ENCODE peak calls at places on chromosomes 13 and 19, in seven cellular contexts. Q, B, F, R, O, W and L are unnamed samples.

GRCh38 chr19:16160943-16161560 is 12.3 kb downstream of the CIB3 start:
- DNase-seq in O (no peak), Q (no peak), B (no peak), F (no peak), R (peak; percentile 93), W (peak; percentile 98), L (no peak)

GRCh38 chr19:12872941-12873890 is 8.0 kb downstream of the DNASE2 start:
- DNase-seq in R (peak; percentile 75), F (no peak), O (peak; percentile 88), W (peak; percentile 91), Q (peak; percentile 90), B (no peak), L (peak; percentile 80)

GRCh38 chr19:4557971-4558941 is 1.2 kb downstream of the SEMA6B start:
- DNase-seq in O (peak; percentile 59), W (peak; percentile 62), B (no peak), F (no peak), Q (no peak), R (no peak), L (peak; percentile 50)

GRCh38 chr13:47632311-47632710 is 368.8 kb downstream of the SUCLA2 start:
- DNase-seq in F (no peak), Q (no peak), R (no peak), O (no peak), W (no peak), B (no peak), L (no peak)

GRCh38 chr13:112583592-112584277 is 4.2 kb downstream of the TUBGCP3 start:
- DNase-seq in W (no peak), Q (peak; percentile 67), R (no peak), O (no peak), F (peak; percentile 40), B (no peak), L (peak; percentile 35)

GRCh38 chr13:102726430-102726829 is 31.6 kb upstream of the METTL21C start:
- DNase-seq in W (peak; percentile 47), O (no peak), Q (no peak), R (peak; percentile 39), F (no peak), B (no peak), L (no peak)

GRCh38 chr13:111470933-111471332 is 150.5 kb downstream of the TEX29 start:
- DNase-seq in W (no peak), R (no peak), B (no peak), O (no peak), F (no peak), Q (no peak), L (peak; percentile 5)

GRCh38 chr19:52673014-52673413 is 34.9 kb upstream of the ZNF83 start:
- DNase-seq in W (no peak), O (no peak), Q (no peak), B (no peak), R (no peak), F (no peak), L (no peak)

GRCh38 chr13:91056746-91057145 is 290.7 kb upstream of the MIR17HG start:
- DNase-seq in W (no peak), F (no peak), Q (no peak), B (no peak), O (no peak), R (no peak), L (no peak)

GRCh38 chr13:90686438-90686837 is 661.0 kb upstream of the MIR17HG start:
- DNase-seq in R (peak; percentile 68), O (no peak), F (no peak), B (no peak), Q (no peak), W (peak; percentile 53), L (no peak)

GRCh38 chr19:1156830-1157615 is 17.0 kb downstream of the SBNO2 start:
- DNase-seq in F (peak; percentile 22), O (no peak), W (no peak), B (no peak), R (no peak), Q (no peak), L (no peak)

GRCh38 chr19:55368701-55369563 is 1.3 kb downstream of the IL11 start:
- DNase-seq in Q (no peak), F (no peak), R (peak; percentile 57), W (peak; percentile 67), B (no peak), O (no peak), L (no peak)

GRCh38 chr19:6887326-6887725 is at the start of gene ADGRE1:
- DNase-seq in Q (no peak), B (no peak), W (no peak), O (no peak), R (no peak), F (no peak), L (no peak)

GRCh38 chr13:26855921-26856320 is 95.3 kb upstream of the GPR12 start:
- DNase-seq in O (no peak), R (no peak), W (no peak), Q (no peak), F (no peak), B (no peak), L (no peak)
- H3K27me3 ChIP-seq in O (peaks cover 53% of the 10 kb centered on the region), R (no peaks in the 10 kb centered on the region), W (peaks cover 71% of the 10 kb centered on the region), Q (no peaks in the 10 kb centered on the region), F (peaks cover 54% of the 10 kb centered on the region), B (no peaks in the 10 kb centered on the region), L (no peaks in the 10 kb centered on the region)

GRCh38 chr13:24661713-24662112 is 18.5 kb upstream of the ATP12A start:
- DNase-seq in O (no peak), R (no peak), F (no peak), B (no peak), Q (no peak), W (no peak), L (no peak)

GRCh38 chr13:24668511-24668910 is 11.7 kb upstream of the ATP12A start:
- DNase-seq in R (no peak), W (no peak), O (no peak), B (no peak), F (no peak), Q (no peak), L (no peak)

GRCh38 chr13:24662195-24663088 is 17.8 kb upstream of the ATP12A start:
- DNase-seq in R (no peak), F (no peak), B (no peak), O (no peak), Q (no peak), W (no peak), L (no peak)

GRCh38 chr13:24663089-24663395 is 17.2 kb upstream of the ATP12A start:
- DNase-seq in O (no peak), W (no peak), F (no peak), Q (no peak), R (no peak), B (no peak), L (no peak)

DNA sequence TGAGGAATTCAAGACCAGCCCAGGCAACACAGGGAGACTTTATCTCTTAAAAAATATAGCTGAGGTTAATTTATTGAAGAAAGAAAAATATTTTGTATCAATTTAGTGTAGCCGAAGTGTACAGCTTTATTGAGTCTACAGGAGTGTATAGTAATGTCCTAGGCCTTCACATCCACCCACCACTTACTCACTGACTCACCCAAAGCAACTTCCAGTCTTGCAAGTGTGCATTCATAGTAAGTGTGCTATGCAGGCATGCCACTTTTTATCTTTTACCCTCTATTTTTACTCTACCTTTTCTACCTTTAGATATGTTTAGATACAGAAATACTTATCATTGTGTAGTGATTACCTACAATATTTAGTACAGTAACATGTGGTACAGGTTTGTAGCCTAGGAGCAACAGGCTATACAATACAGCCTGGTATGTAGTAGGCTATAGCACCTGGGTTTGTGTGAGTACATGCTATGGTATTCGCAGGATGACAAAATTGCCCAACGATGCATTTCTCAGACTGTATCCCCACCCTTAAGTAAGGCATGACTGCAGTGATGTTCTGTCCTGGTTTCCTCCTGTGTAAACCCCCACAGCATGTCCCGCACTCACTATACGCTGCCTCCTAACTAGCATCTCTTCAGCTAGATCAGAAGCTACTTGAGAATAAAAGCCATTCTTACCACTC is 15.3 kb upstream of the ATP12A start:
- DNase-seq in B (no peak), W (peak; percentile 81), Q (no peak), R (peak; percentile 92), F (no peak), O (no peak), L (no peak)
- H3K27ac ChIP-seq in B (no peak overlapping the region), W (no peak overlapping the region), Q (no peak overlapping the region), R (peak overlapping the region; percentile 97), F (no peak overlapping the region), O (no peak overlapping the region), L (no peak overlapping the region)

DNA sequence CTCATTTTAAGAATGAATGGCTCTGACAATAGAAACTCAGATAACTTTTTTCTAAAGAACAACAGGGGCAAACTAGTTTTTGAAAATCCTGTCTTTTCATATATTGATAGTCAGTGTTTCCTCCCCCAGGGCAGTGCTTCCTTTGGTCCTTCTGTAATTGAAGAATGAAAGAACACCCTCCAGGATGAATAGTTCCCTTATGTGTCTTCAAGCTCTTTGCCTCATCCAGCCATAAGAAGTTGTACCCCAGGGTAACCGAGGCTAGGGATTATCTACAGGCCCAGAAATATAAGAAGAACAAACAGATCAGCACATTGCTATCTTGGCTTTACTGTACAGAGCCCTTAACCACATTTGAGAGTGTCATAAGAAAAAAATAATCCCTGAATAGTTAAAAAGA is 12.1 kb upstream of the ERICH6B start:
- DNase-seq in B (no peak), Q (no peak), F (no peak), R (no peak), O (no peak), W (no peak), L (no peak)
- H3K27me3 ChIP-seq in B (no peaks in the 10 kb centered on the region), Q (no peaks in the 10 kb centered on the region), F (peaks cover 7% of the 10 kb centered on the region), R (no peaks in the 10 kb centered on the region), O (peaks cover 16% of the 10 kb centered on the region), W (no peaks in the 10 kb centered on the region), L (no peaks in the 10 kb centered on the region)

GRCh38 chr13:98823442-98823841 is 71.0 kb upstream of the SLC15A1 start:
- DNase-seq in F (no peak), R (no peak), W (no peak), B (no peak), Q (no peak), O (no peak), L (no peak)
- H3K27ac ChIP-seq in F (no peak overlapping the region), R (no peak overlapping the region), W (no peak overlapping the region), B (no peak overlapping the region), Q (no peak overlapping the region), O (no peak overlapping the region), L (no peak overlapping the region)